ENCODE peak calls at places on chromosomes 12 and 14, in ten cellular contexts. One of them, this sample, is unnamed.

GRCh38 chr14:93906341-93907329 is 20.5 kb upstream of the FAM181A start:
- DNase-seq in dorsolateral prefrontal cortex: no peak
- DNase-seq in testis: peak
- DNase-seq in CD8-positive, alpha-beta T cell: peak
- DNase-seq in WTC11: peak
- DNase-seq in adrenal gland: peak
- DNase-seq in cardiac fibroblast: peak
- DNase-seq in GM20000: peak
- DNase-seq in prostate gland: peak
- DNase-seq in ovary: no peak
- DNase-seq in this sample: peak

GRCh38 chr14:76412501-76412900 is 36.6 kb downstream of the ESRRB start:
- DNase-seq in dorsolateral prefrontal cortex: no peak
- DNase-seq in testis: no peak
- DNase-seq in CD8-positive, alpha-beta T cell: no peak
- DNase-seq in WTC11: no peak
- DNase-seq in adrenal gland: no peak
- DNase-seq in cardiac fibroblast: no peak
- DNase-seq in GM20000: no peak
- DNase-seq in prostate gland: no peak
- DNase-seq in ovary: no peak
- DNase-seq in this sample: no peak

GRCh38 chr12:108691995-108692808 is 39.1 kb downstream of the CORO1C start:
- DNase-seq in dorsolateral prefrontal cortex: peak
- DNase-seq in testis: no peak
- DNase-seq in CD8-positive, alpha-beta T cell: no peak
- DNase-seq in WTC11: no peak
- DNase-seq in adrenal gland: peak
- DNase-seq in cardiac fibroblast: peak
- DNase-seq in GM20000: no peak
- DNase-seq in prostate gland: peak
- DNase-seq in ovary: no peak
- DNase-seq in this sample: peak

GRCh38 chr12:95963104-95963503 is 20.0 kb downstream of the AMDHD1 start:
- DNase-seq in dorsolateral prefrontal cortex: no peak
- DNase-seq in testis: no peak
- DNase-seq in CD8-positive, alpha-beta T cell: no peak
- DNase-seq in WTC11: no peak
- DNase-seq in adrenal gland: no peak
- DNase-seq in cardiac fibroblast: no peak
- DNase-seq in GM20000: no peak
- DNase-seq in prostate gland: no peak
- DNase-seq in ovary: no peak
- DNase-seq in this sample: no peak

GRCh38 chr14:92491782-92492181 is 21.8 kb upstream of the RIN3 start:
- DNase-seq in dorsolateral prefrontal cortex: no peak
- DNase-seq in testis: peak
- DNase-seq in CD8-positive, alpha-beta T cell: no peak
- DNase-seq in WTC11: no peak
- DNase-seq in adrenal gland: no peak
- DNase-seq in cardiac fibroblast: no peak
- DNase-seq in GM20000: no peak
- DNase-seq in prostate gland: no peak
- DNase-seq in ovary: no peak
- DNase-seq in this sample: no peak

GRCh38 chr14:100844846-100845245 is 18.9 kb downstream of the MEG3 start:
- DNase-seq in dorsolateral prefrontal cortex: no peak
- DNase-seq in testis: no peak
- DNase-seq in CD8-positive, alpha-beta T cell: no peak
- DNase-seq in WTC11: no peak
- DNase-seq in adrenal gland: no peak
- DNase-seq in cardiac fibroblast: no peak
- DNase-seq in GM20000: no peak
- DNase-seq in prostate gland: no peak
- DNase-seq in ovary: no peak
- DNase-seq in this sample: no peak

GRCh38 chr12:2023365-2023764 is 19.1 kb upstream of the DCP1B start:
- DNase-seq in dorsolateral prefrontal cortex: no peak
- DNase-seq in testis: no peak
- DNase-seq in CD8-positive, alpha-beta T cell: no peak
- DNase-seq in WTC11: no peak
- DNase-seq in adrenal gland: no peak
- DNase-seq in cardiac fibroblast: no peak
- DNase-seq in GM20000: no peak
- DNase-seq in prostate gland: peak
- DNase-seq in ovary: no peak
- DNase-seq in this sample: no peak

GRCh38 chr14:100536141-100536540 is 51.1 kb downstream of the BEGAIN start:
- DNase-seq in dorsolateral prefrontal cortex: peak
- DNase-seq in testis: no peak
- DNase-seq in CD8-positive, alpha-beta T cell: no peak
- DNase-seq in WTC11: no peak
- DNase-seq in adrenal gland: peak
- DNase-seq in cardiac fibroblast: no peak
- DNase-seq in GM20000: peak
- DNase-seq in prostate gland: no peak
- DNase-seq in ovary: no peak
- DNase-seq in this sample: no peak

GRCh38 chr12:70719672-70720420 is 82.6 kb upstream of the PTPRB start:
- DNase-seq in dorsolateral prefrontal cortex: no peak
- DNase-seq in testis: peak
- DNase-seq in CD8-positive, alpha-beta T cell: peak
- DNase-seq in WTC11: peak
- DNase-seq in adrenal gland: peak
- DNase-seq in cardiac fibroblast: peak
- DNase-seq in GM20000: peak
- DNase-seq in prostate gland: peak
- DNase-seq in ovary: no peak
- DNase-seq in this sample: peak

GRCh38 chr12:70722584-70723343 is 85.5 kb upstream of the PTPRB start:
- DNase-seq in dorsolateral prefrontal cortex: no peak
- DNase-seq in testis: no peak
- DNase-seq in CD8-positive, alpha-beta T cell: no peak
- DNase-seq in WTC11: no peak
- DNase-seq in adrenal gland: peak
- DNase-seq in cardiac fibroblast: peak
- DNase-seq in GM20000: no peak
- DNase-seq in prostate gland: no peak
- DNase-seq in ovary: no peak
- DNase-seq in this sample: no peak

GRCh38 chr12:70721958-70722357 is 84.7 kb upstream of the PTPRB start:
- DNase-seq in dorsolateral prefrontal cortex: no peak
- DNase-seq in testis: no peak
- DNase-seq in CD8-positive, alpha-beta T cell: no peak
- DNase-seq in WTC11: no peak
- DNase-seq in adrenal gland: no peak
- DNase-seq in cardiac fibroblast: no peak
- DNase-seq in GM20000: no peak
- DNase-seq in prostate gland: no peak
- DNase-seq in ovary: no peak
- DNase-seq in this sample: no peak

GRCh38 chr12:70721216-70721615 is 84.0 kb upstream of the PTPRB start:
- DNase-seq in dorsolateral prefrontal cortex: no peak
- DNase-seq in testis: no peak
- DNase-seq in CD8-positive, alpha-beta T cell: no peak
- DNase-seq in WTC11: no peak
- DNase-seq in adrenal gland: no peak
- DNase-seq in cardiac fibroblast: no peak
- DNase-seq in GM20000: no peak
- DNase-seq in prostate gland: no peak
- DNase-seq in ovary: no peak
- DNase-seq in this sample: no peak

GRCh38 chr12:70724444-70724843 is 87.2 kb upstream of the PTPRB start:
- DNase-seq in dorsolateral prefrontal cortex: no peak
- DNase-seq in testis: no peak
- DNase-seq in CD8-positive, alpha-beta T cell: no peak
- DNase-seq in WTC11: no peak
- DNase-seq in adrenal gland: no peak
- DNase-seq in cardiac fibroblast: peak
- DNase-seq in GM20000: no peak
- DNase-seq in prostate gland: no peak
- DNase-seq in ovary: no peak
- DNase-seq in this sample: no peak
- TF ChIP-seq CTCF in dorsolateral prefrontal cortex: no peak
- TF ChIP-seq CTCF in testis: no peak
- TF ChIP-seq CTCF in CD8-positive, alpha-beta T cell: no peak
- TF ChIP-seq CTCF in WTC11: no peak
- TF ChIP-seq CTCF in adrenal gland: no peak
- TF ChIP-seq CTCF in cardiac fibroblast: peak
- TF ChIP-seq CTCF in GM20000: no peak
- TF ChIP-seq CTCF in prostate gland: no peak
- TF ChIP-seq CTCF in ovary: no peak
- TF ChIP-seq CTCF in this sample: peak

GRCh38 chr12:116861331-116861730 is 19.9 kb downstream of the HRK start:
- DNase-seq in dorsolateral prefrontal cortex: peak
- DNase-seq in testis: peak
- DNase-seq in CD8-positive, alpha-beta T cell: peak
- DNase-seq in WTC11: no peak
- DNase-seq in adrenal gland: peak
- DNase-seq in cardiac fibroblast: peak
- DNase-seq in GM20000: peak
- DNase-seq in prostate gland: no peak
- DNase-seq in ovary: peak
- DNase-seq in this sample: no peak

GRCh38 chr12:116860281-116860680 is 21.0 kb downstream of the HRK start:
- DNase-seq in dorsolateral prefrontal cortex: no peak
- DNase-seq in testis: peak
- DNase-seq in CD8-positive, alpha-beta T cell: no peak
- DNase-seq in WTC11: no peak
- DNase-seq in adrenal gland: no peak
- DNase-seq in cardiac fibroblast: no peak
- DNase-seq in GM20000: no peak
- DNase-seq in prostate gland: no peak
- DNase-seq in ovary: no peak
- DNase-seq in this sample: no peak

GRCh38 chr12:116864371-116865160 is 16.7 kb downstream of the HRK start:
- DNase-seq in dorsolateral prefrontal cortex: no peak
- DNase-seq in testis: peak
- DNase-seq in CD8-positive, alpha-beta T cell: no peak
- DNase-seq in WTC11: no peak
- DNase-seq in adrenal gland: no peak
- DNase-seq in cardiac fibroblast: peak
- DNase-seq in GM20000: no peak
- DNase-seq in prostate gland: no peak
- DNase-seq in ovary: no peak
- DNase-seq in this sample: no peak

GRCh38 chr12:116862167-116862566 is 19.1 kb downstream of the HRK start:
- DNase-seq in dorsolateral prefrontal cortex: no peak
- DNase-seq in testis: no peak
- DNase-seq in CD8-positive, alpha-beta T cell: no peak
- DNase-seq in WTC11: no peak
- DNase-seq in adrenal gland: no peak
- DNase-seq in cardiac fibroblast: no peak
- DNase-seq in GM20000: no peak
- DNase-seq in prostate gland: no peak
- DNase-seq in ovary: no peak
- DNase-seq in this sample: no peak

DNA sequence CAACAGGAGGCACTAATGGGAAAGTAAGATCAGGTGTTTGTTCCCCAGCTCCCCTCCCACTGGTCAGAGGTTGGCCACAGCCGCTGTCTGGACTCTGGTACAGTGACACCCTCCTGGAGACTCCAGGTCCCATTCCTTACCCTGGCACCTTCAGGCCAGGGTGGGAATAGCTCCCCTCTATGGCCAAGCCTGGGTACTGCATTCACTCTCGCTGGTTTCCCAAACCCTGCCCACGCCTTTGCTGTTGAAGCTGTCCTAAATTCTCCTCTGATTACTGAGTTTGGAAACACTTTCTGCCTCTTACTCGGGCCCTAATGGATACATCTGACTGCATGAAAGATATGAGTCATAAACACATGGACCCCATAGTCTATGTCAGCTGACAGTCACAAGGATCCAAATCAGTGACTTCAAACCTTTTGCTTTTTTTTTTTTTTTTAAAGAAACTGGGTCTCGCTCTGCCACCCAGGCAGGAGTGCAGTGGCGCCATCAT is 17.9 kb downstream of the HRK start:
- DNase-seq in dorsolateral prefrontal cortex: no peak
- DNase-seq in testis: peak
- DNase-seq in CD8-positive, alpha-beta T cell: no peak
- DNase-seq in WTC11: peak
- DNase-seq in adrenal gland: no peak
- DNase-seq in cardiac fibroblast: peak
- DNase-seq in GM20000: no peak
- DNase-seq in prostate gland: no peak
- DNase-seq in ovary: no peak
- DNase-seq in this sample: no peak
- TF ChIP-seq CTCF in dorsolateral prefrontal cortex: peak
- TF ChIP-seq CTCF in testis: peak
- TF ChIP-seq CTCF in CD8-positive, alpha-beta T cell: peak
- TF ChIP-seq CTCF in WTC11: peak
- TF ChIP-seq CTCF in adrenal gland: no peak
- TF ChIP-seq CTCF in cardiac fibroblast: peak
- TF ChIP-seq CTCF in GM20000: peak
- TF ChIP-seq CTCF in prostate gland: no peak
- TF ChIP-seq CTCF in ovary: no peak
- TF ChIP-seq CTCF in this sample: peak

GRCh38 chr12:75816892-75817291 is 214.7 kb downstream of the PHLDA1 start:
- DNase-seq in dorsolateral prefrontal cortex: no peak
- DNase-seq in testis: no peak
- DNase-seq in CD8-positive, alpha-beta T cell: no peak
- DNase-seq in WTC11: no peak
- DNase-seq in adrenal gland: no peak
- DNase-seq in cardiac fibroblast: peak
- DNase-seq in GM20000: no peak
- DNase-seq in prostate gland: no peak
- DNase-seq in ovary: no peak
- DNase-seq in this sample: no peak
- TF ChIP-seq CTCF in dorsolateral prefrontal cortex: no peak
- TF ChIP-seq CTCF in testis: no peak
- TF ChIP-seq CTCF in CD8-positive, alpha-beta T cell: no peak
- TF ChIP-seq CTCF in WTC11: no peak
- TF ChIP-seq CTCF in adrenal gland: no peak
- TF ChIP-seq CTCF in cardiac fibroblast: peak
- TF ChIP-seq CTCF in GM20000: no peak
- TF ChIP-seq CTCF in prostate gland: peak
- TF ChIP-seq CTCF in ovary: no peak
- TF ChIP-seq CTCF in this sample: peak

DNA sequence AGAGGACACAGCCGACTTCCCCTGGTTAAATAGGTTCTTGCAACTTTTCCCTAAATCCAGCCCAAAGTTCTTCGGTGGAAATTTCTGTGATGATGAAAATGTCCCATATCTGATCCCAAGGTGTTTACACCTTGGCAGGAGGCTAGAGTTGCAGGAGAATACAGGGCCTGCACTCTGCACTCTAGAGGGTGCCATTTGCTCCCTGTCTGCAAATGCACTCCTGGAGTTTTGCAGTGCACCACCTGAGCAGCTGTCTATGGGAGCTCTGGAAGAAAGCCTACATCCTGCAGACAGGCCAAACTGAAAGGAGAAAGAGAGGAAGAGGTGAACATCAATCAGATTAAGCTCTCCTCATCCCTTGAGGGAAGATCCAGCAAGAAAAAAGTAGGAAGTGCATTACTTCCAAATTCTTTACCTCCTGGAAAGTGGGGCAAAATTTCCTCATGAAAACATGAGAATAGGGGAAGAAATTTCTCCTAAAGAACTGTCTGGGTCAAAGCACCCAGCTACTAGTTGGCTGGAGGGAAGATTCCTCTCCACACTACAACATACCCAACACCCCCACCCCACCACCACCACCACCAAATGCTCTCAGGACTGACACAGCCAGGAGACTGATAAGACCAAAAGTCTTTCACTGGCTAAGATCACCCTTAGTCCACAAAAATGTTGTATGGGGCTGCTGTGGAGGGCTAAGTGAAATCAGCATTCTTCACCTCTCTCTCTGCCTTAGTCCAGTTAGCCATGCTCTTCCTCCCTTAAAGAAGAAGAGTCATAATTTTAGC is 106.4 kb downstream of the NUAK1 start:
- DNase-seq in dorsolateral prefrontal cortex: no peak
- DNase-seq in testis: no peak
- DNase-seq in CD8-positive, alpha-beta T cell: no peak
- DNase-seq in WTC11: no peak
- DNase-seq in adrenal gland: no peak
- DNase-seq in cardiac fibroblast: no peak
- DNase-seq in GM20000: no peak
- DNase-seq in prostate gland: no peak
- DNase-seq in ovary: no peak
- DNase-seq in this sample: no peak
- TF ChIP-seq CTCF in dorsolateral prefrontal cortex: no peak
- TF ChIP-seq CTCF in testis: no peak
- TF ChIP-seq CTCF in CD8-positive, alpha-beta T cell: no peak
- TF ChIP-seq CTCF in WTC11: no peak
- TF ChIP-seq CTCF in adrenal gland: no peak
- TF ChIP-seq CTCF in cardiac fibroblast: no peak
- TF ChIP-seq CTCF in GM20000: no peak
- TF ChIP-seq CTCF in prostate gland: no peak
- TF ChIP-seq CTCF in ovary: no peak
- TF ChIP-seq CTCF in this sample: no peak

This sample was measured in neural crest cell.